ENCODE peak calls at places on chromosomes 6 and 20, in nine cellular contexts. L, Q, W, Y, B, P, F, U and T are unnamed samples.
A peak's percentile ranks its signal among the peaks of the same experiment; 100 is the strongest.

GRCh38 chr20:57544838-57545564 is 15.9 kb upstream of the PCK1 start:
- DNase-seq in B (no peak), U (no peak), Y (no peak), L (no peak), P (no peak), W (no peak), Q (peak; percentile 71), F (no peak), T (no peak)

GRCh38 chr6:56364482-56365313 is 117.3 kb upstream of the COL21A1 start:
- DNase-seq in U (no peak), P (peak; percentile 21), Y (no peak), Q (no peak), W (no peak), B (no peak), F (no peak), L (no peak), T (no peak)

GRCh38 chr20:18313410-18313809 is 25.1 kb downstream of the ZNF133 start:
- DNase-seq in P (no peak), U (no peak), W (no peak), F (no peak), Q (no peak), L (no peak), B (no peak), Y (no peak), T (no peak)

GRCh38 chr6:39137235-39137634 is 22.2 kb upstream of the SAYSD1 start:
- DNase-seq in Q (peak; percentile 17), W (no peak), F (peak; percentile 92), L (peak; percentile 29), B (no peak), P (no peak), Y (no peak), U (no peak), T (no peak)

GRCh38 chr20:5400164-5400762 is 83.5 kb upstream of the PROKR2 start:
- DNase-seq in Q (no peak), F (peak; percentile 69), Y (no peak), L (no peak), W (no peak), P (no peak), U (no peak), B (no peak), T (no peak)

GRCh38 chr6:133099573-133099972 is 141.6 kb upstream of the EYA4 start:
- DNase-seq in U (no peak), L (no peak), W (no peak), F (peak; percentile 63), P (no peak), Q (no peak), B (peak; percentile 83), Y (no peak), T (peak; percentile 99)

GRCh38 chr20:14418441-14418840 is 81.0 kb upstream of the FLRT3 start:
- DNase-seq in Q (no peak), L (no peak), Y (no peak), P (no peak), F (peak; percentile 3), B (no peak), U (no peak), W (no peak), T (no peak)

GRCh38 chr20:709864-710761 is 34.5 kb upstream of the SCRT2 start:
- DNase-seq in Y (peak; percentile 41), L (peak; percentile 20), P (peak; percentile 93), Q (no peak), W (no peak), F (peak; percentile 70), B (no peak), U (no peak), T (no peak)

GRCh38 chr20:36175016-36175415 is 20.5 kb downstream of the EPB41L1 start:
- DNase-seq in F (no peak), Y (peak; percentile 45), P (peak; percentile 47), L (no peak), B (no peak), W (no peak), U (no peak), Q (no peak), T (no peak)

GRCh38 chr6:108274546-108274945 is 13.7 kb upstream of the SNX3 start:
- DNase-seq in P (no peak), Q (no peak), F (no peak), Y (no peak), W (no peak), L (no peak), U (no peak), B (no peak), T (no peak)

GRCh38 chr6:113774122-113774835 is 82.9 kb upstream of the MARCKS start:
- DNase-seq in F (peak; percentile 13), Q (no peak), Y (no peak), L (no peak), P (no peak), U (no peak), B (peak; percentile 8), W (no peak), T (no peak)

GRCh38 chr20:51791626-51792025 is 10.7 kb downstream of the SALL4 start:
- DNase-seq in Y (no peak), F (no peak), P (no peak), B (no peak), L (no peak), U (no peak), W (no peak), Q (no peak), T (no peak)

GRCh38 chr20:10476319-10476724 is 41.2 kb downstream of the SLX4IP start:
- DNase-seq in F (no peak), Q (no peak), P (no peak), B (no peak), U (no peak), L (no peak), W (no peak), Y (no peak), T (no peak)

GRCh38 chr6:151501511-151502136 is 7.8 kb downstream of the CCDC170 start:
- DNase-seq in U (no peak), P (no peak), B (peak; percentile 28), L (no peak), W (no peak), F (no peak), Y (no peak), Q (no peak), T (no peak)

GRCh38 chr6:166420351-166420750 is 37.6 kb upstream of the MPC1 start:
- DNase-seq in F (no peak), L (no peak), P (no peak), U (no peak), Y (no peak), Q (no peak), W (no peak), B (no peak), T (no peak)

GRCh38 chr6:124069230-124069815 is 265.7 kb downstream of the NKAIN2 start:
- DNase-seq in W (no peak), U (no peak), F (no peak), Y (no peak), P (no peak), B (no peak), Q (no peak), L (no peak), T (no peak)

GRCh38 chr20:34643919-34644318 is 33.0 kb downstream of the PIGU start:
- DNase-seq in U (no peak), P (no peak), B (no peak), F (no peak), W (no peak), Q (no peak), Y (no peak), L (no peak), T (no peak)

GRCh38 chr6:27370391-27370790 is 18.2 kb upstream of the ZNF391 start:
- DNase-seq in P (no peak), U (no peak), L (no peak), Y (no peak), F (no peak), W (no peak), Q (no peak), B (no peak), T (no peak)

GRCh38 chr6:27375613-27376079 is 12.9 kb upstream of the ZNF391 start:
- DNase-seq in B (no peak), F (peak; percentile 75), U (no peak), Y (no peak), Q (no peak), L (no peak), P (no peak), W (no peak), T (no peak)

DNA sequence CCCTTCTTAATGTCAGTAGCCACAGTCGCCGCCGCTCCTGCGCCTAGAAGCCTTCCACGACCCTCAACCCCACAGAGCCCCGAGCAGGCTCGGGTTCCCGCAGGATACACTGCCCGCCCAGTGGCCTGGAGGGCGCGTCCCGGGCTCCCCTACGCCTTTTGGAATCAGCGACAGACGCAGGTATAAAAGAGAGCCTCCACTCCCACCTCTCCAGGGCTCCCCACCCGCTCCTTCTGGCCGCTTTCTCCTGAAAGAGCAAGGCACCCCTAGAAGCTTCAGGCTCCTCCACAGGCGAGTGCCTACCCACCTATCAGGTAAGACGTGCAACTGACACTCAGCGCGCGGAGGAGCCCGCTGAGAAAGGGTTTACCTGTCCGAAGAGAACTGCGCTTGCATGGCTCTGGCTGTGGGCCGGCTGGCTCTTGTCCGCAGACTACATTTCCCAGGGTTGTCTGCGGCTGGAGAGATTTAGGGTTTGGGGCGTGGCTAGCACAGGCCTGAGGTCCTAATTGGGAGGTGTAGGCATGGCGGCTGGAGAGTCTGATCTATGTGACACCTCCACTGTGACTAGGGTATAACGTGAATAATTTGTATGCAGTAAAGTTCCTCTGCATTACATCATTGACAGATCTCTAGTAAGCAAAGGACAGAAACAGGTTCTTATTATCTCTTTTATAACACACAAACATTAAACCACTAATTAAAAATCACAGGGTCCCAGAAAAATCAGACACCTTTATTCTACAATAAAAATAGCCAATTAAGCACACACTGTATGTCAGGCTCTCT is 13.5 kb upstream of the ZNF391 start:
- DNase-seq in W (peak; percentile 35), Q (peak; percentile 85), F (peak; percentile 97), U (peak; percentile 83), P (peak; percentile 83), L (peak; percentile 84), B (peak; percentile 86), Y (peak; percentile 93), T (peak; percentile 16)
- TF ChIP-seq POLR2AphosphoS5 in W (no peak), Q (peak; percentile 61), F (peak; percentile 38), U (peak; percentile 82), P (no peak), L (peak; percentile 16), B (peak; percentile 66), Y (peak; percentile 81), T (peak; percentile 42)

GRCh38 chr6:72457738-72458137 is 164.1 kb upstream of the KCNQ5 start:
- DNase-seq in F (no peak), L (no peak), U (no peak), Y (no peak), Q (no peak), B (no peak), W (no peak), P (no peak), T (no peak)
- H3K27ac ChIP-seq in F (no peak overlapping the region), L (no peak overlapping the region), U (no peak overlapping the region), Y (no peak overlapping the region), Q (no peak overlapping the region), B (no peak overlapping the region), W (no peak overlapping the region), P (no peak overlapping the region), T (no peak overlapping the region)

DNA sequence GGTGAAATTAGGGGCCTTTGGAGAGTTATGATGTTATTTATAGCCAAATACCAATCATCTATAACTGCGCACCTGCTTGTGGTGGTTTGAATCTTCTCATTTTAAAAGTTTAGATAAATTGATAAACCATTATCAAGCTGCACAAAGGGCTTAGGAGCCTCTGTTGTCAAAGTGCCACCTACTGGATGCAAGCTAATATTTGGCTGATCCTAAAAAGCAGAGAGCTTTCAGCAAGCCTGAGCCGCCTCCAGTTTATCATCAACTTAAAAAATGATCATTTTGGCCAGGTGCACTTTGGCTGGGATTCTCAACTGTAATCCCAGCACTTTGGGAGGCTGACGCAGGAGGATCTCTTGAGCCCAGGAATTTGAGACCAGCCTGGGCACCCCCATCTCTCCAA is 58.5 kb upstream of the ATXN1 start:
- DNase-seq in L (no peak), W (peak; percentile 13), Y (no peak), Q (no peak), U (no peak), B (no peak), F (peak; percentile 37), P (no peak), T (no peak)
- TF ChIP-seq POLR2AphosphoS5 in L (no peak), W (no peak), Y (no peak), Q (no peak), U (no peak), B (no peak), F (no peak), P (no peak), T (no peak)

GRCh38 chr6:20414711-20415110 is 13.0 kb downstream of the E2F3 start:
- DNase-seq in B (no peak), F (no peak), W (no peak), U (no peak), Y (no peak), Q (no peak), P (no peak), L (no peak), T (no peak)
- H3K27ac ChIP-seq in B (no peak overlapping the region), F (no peak overlapping the region), W (no peak overlapping the region), U (no peak overlapping the region), Y (no peak overlapping the region), Q (no peak overlapping the region), P (no peak overlapping the region), L (no peak overlapping the region), T (no peak overlapping the region)